ENCODE peak calls at places on chromosomes 13 and 19, in seven cellular contexts. One of them, this sample, is unnamed.
A peak's percentile ranks its signal among the peaks of the same experiment; 100 is the strongest.

GRCh38 chr19:10525636-10526035 is 8.4 kb upstream of the S1PR5 start:
- DNase-seq in Panc1: no peak
- DNase-seq in GM23338: no peak
- DNase-seq in GM12878: no peak
- DNase-seq in upper lobe of left lung: no peak
- DNase-seq in stomach: no peak
- DNase-seq in suprapubic skin: no peak
- DNase-seq in this sample: no peak

GRCh38 chr13:71606818-71607217 is 260.2 kb downstream of the DACH1 start:
- DNase-seq in Panc1: no peak
- DNase-seq in GM23338: no peak
- DNase-seq in GM12878: no peak
- DNase-seq in upper lobe of left lung: no peak
- DNase-seq in stomach: no peak
- DNase-seq in suprapubic skin: no peak
- DNase-seq in this sample: no peak

GRCh38 chr19:41895745-41896580 is 13.0 kb downstream of the ARHGEF1 start:
- DNase-seq in Panc1: no peak
- DNase-seq in GM23338: peak; percentile 64
- DNase-seq in GM12878: no peak
- DNase-seq in upper lobe of left lung: no peak
- DNase-seq in stomach: no peak
- DNase-seq in suprapubic skin: no peak
- DNase-seq in this sample: no peak

GRCh38 chr13:49995535-49996165 is 1.2 kb upstream of the TRIM13 start:
- DNase-seq in Panc1: no peak
- DNase-seq in GM23338: peak; percentile 49
- DNase-seq in GM12878: peak; percentile 43
- DNase-seq in upper lobe of left lung: peak; percentile 45
- DNase-seq in stomach: no peak
- DNase-seq in suprapubic skin: no peak
- DNase-seq in this sample: no peak

GRCh38 chr19:34733266-34733825 is 697 bp upstream of the ZNF181 start:
- DNase-seq in Panc1: no peak
- DNase-seq in GM23338: peak; percentile 75
- DNase-seq in GM12878: no peak
- DNase-seq in upper lobe of left lung: no peak
- DNase-seq in stomach: no peak
- DNase-seq in suprapubic skin: peak; percentile 82
- DNase-seq in this sample: no peak

GRCh38 chr13:31476266-31476665 is 263.1 kb upstream of the RXFP2 start:
- DNase-seq in Panc1: no peak
- DNase-seq in GM23338: peak; percentile 13
- DNase-seq in GM12878: no peak
- DNase-seq in upper lobe of left lung: no peak
- DNase-seq in stomach: no peak
- DNase-seq in suprapubic skin: no peak
- DNase-seq in this sample: no peak

GRCh38 chr13:110245421-110245899 is 61.5 kb downstream of the COL4A1 start:
- DNase-seq in Panc1: no peak
- DNase-seq in GM23338: no peak
- DNase-seq in GM12878: no peak
- DNase-seq in upper lobe of left lung: no peak
- DNase-seq in stomach: no peak
- DNase-seq in suprapubic skin: no peak
- DNase-seq in this sample: no peak

GRCh38 chr19:35107541-35107939 is 8.1 kb upstream of the FXYD3 start:
- DNase-seq in Panc1: no peak
- DNase-seq in GM23338: no peak
- DNase-seq in GM12878: no peak
- DNase-seq in upper lobe of left lung: peak; percentile 59
- DNase-seq in stomach: peak; percentile 72
- DNase-seq in suprapubic skin: no peak
- DNase-seq in this sample: no peak

GRCh38 chr19:38580080-38580479 is 37.7 kb downstream of the MAP4K1 start:
- DNase-seq in Panc1: no peak
- DNase-seq in GM23338: no peak
- DNase-seq in GM12878: no peak
- DNase-seq in upper lobe of left lung: no peak
- DNase-seq in stomach: no peak
- DNase-seq in suprapubic skin: no peak
- DNase-seq in this sample: no peak

GRCh38 chr13:41017153-41017552 is 2.0 kb downstream of the ELF1 start:
- DNase-seq in Panc1: no peak
- DNase-seq in GM23338: no peak
- DNase-seq in GM12878: no peak
- DNase-seq in upper lobe of left lung: peak; percentile 79
- DNase-seq in stomach: peak; percentile 41
- DNase-seq in suprapubic skin: no peak
- DNase-seq in this sample: no peak

GRCh38 chr19:55481148-55482127 is 3.5 kb upstream of the NAT14 start:
- DNase-seq in Panc1: no peak
- DNase-seq in GM23338: no peak
- DNase-seq in GM12878: no peak
- DNase-seq in upper lobe of left lung: no peak
- DNase-seq in stomach: no peak
- DNase-seq in suprapubic skin: no peak
- DNase-seq in this sample: no peak

GRCh38 chr13:60412909-60413616 is 16.0 kb downstream of the TDRD3 start:
- DNase-seq in Panc1: no peak
- DNase-seq in GM23338: no peak
- DNase-seq in GM12878: no peak
- DNase-seq in upper lobe of left lung: no peak
- DNase-seq in stomach: no peak
- DNase-seq in suprapubic skin: no peak
- DNase-seq in this sample: no peak

GRCh38 chr19:30719189-30719990 is 347.2 kb downstream of the ZNF536 start:
- DNase-seq in Panc1: no peak
- DNase-seq in GM23338: peak; percentile 68
- DNase-seq in GM12878: no peak
- DNase-seq in upper lobe of left lung: peak; percentile 34
- DNase-seq in stomach: peak; percentile 62
- DNase-seq in suprapubic skin: no peak
- DNase-seq in this sample: no peak

GRCh38 chr13:101049166-101049850 is 367.0 kb downstream of the NALCN start:
- DNase-seq in Panc1: no peak
- DNase-seq in GM23338: no peak
- DNase-seq in GM12878: no peak
- DNase-seq in upper lobe of left lung: no peak
- DNase-seq in stomach: no peak
- DNase-seq in suprapubic skin: no peak
- DNase-seq in this sample: no peak

GRCh38 chr13:44618326-44618725 is 42.2 kb upstream of the TSC22D1 start:
- DNase-seq in Panc1: no peak
- DNase-seq in GM23338: no peak
- DNase-seq in GM12878: no peak
- DNase-seq in upper lobe of left lung: no peak
- DNase-seq in stomach: no peak
- DNase-seq in suprapubic skin: no peak
- DNase-seq in this sample: no peak

GRCh38 chr19:50925734-50926133 is 14.5 kb upstream of the KLK4 start:
- DNase-seq in Panc1: no peak
- DNase-seq in GM23338: no peak
- DNase-seq in GM12878: no peak
- DNase-seq in upper lobe of left lung: no peak
- DNase-seq in stomach: no peak
- DNase-seq in suprapubic skin: no peak
- DNase-seq in this sample: no peak

GRCh38 chr19:5808120-5808816 is 3.4 kb downstream of the NRTN start:
- DNase-seq in Panc1: no peak
- DNase-seq in GM23338: no peak
- DNase-seq in GM12878: no peak
- DNase-seq in upper lobe of left lung: no peak
- DNase-seq in stomach: no peak
- DNase-seq in suprapubic skin: no peak
- DNase-seq in this sample: no peak

GRCh38 chr19:55546822-55547614 is 1.7 kb upstream of the SBK3 start:
- DNase-seq in Panc1: peak; percentile 53
- DNase-seq in GM23338: peak; percentile 46
- DNase-seq in GM12878: no peak
- DNase-seq in upper lobe of left lung: peak; percentile 70
- DNase-seq in stomach: peak; percentile 81
- DNase-seq in suprapubic skin: peak; percentile 82
- DNase-seq in this sample: no peak

GRCh38 chr13:73777134-73777533 is 357.1 kb downstream of the KLF12 start:
- DNase-seq in Panc1: no peak
- DNase-seq in GM23338: no peak
- DNase-seq in GM12878: no peak
- DNase-seq in upper lobe of left lung: no peak
- DNase-seq in stomach: no peak
- DNase-seq in suprapubic skin: no peak
- DNase-seq in this sample: no peak

GRCh38 chr13:43307921-43308433 is 284.6 kb downstream of the DNAJC15 start:
- DNase-seq in Panc1: no peak
- DNase-seq in GM23338: no peak
- DNase-seq in GM12878: peak; percentile 68
- DNase-seq in upper lobe of left lung: peak; percentile 67
- DNase-seq in stomach: peak; percentile 80
- DNase-seq in suprapubic skin: peak; percentile 87
- DNase-seq in this sample: no peak

GRCh38 chr19:6711605-6712004 is 8.8 kb downstream of the C3 start:
- DNase-seq in Panc1: no peak
- DNase-seq in GM23338: no peak
- DNase-seq in GM12878: no peak
- DNase-seq in upper lobe of left lung: no peak
- DNase-seq in stomach: no peak
- DNase-seq in suprapubic skin: no peak
- DNase-seq in this sample: no peak

GRCh38 chr13:44819245-44819644 is 170.0 kb downstream of the NUFIP1 start:
- DNase-seq in Panc1: peak; percentile 22
- DNase-seq in GM23338: no peak
- DNase-seq in GM12878: no peak
- DNase-seq in upper lobe of left lung: no peak
- DNase-seq in stomach: no peak
- DNase-seq in suprapubic skin: no peak
- DNase-seq in this sample: no peak

GRCh38 chr19:38073806-38074685 is 150.0 kb downstream of the DPF1 start:
- DNase-seq in Panc1: no peak
- DNase-seq in GM23338: peak; percentile 81
- DNase-seq in GM12878: no peak
- DNase-seq in upper lobe of left lung: no peak
- DNase-seq in stomach: no peak
- DNase-seq in suprapubic skin: no peak
- DNase-seq in this sample: no peak

GRCh38 chr19:39224910-39225309 is 19.9 kb downstream of the IFNL3 start:
- DNase-seq in Panc1: no peak
- DNase-seq in GM23338: peak; percentile 65
- DNase-seq in GM12878: no peak
- DNase-seq in upper lobe of left lung: no peak
- DNase-seq in stomach: no peak
- DNase-seq in suprapubic skin: no peak
- DNase-seq in this sample: no peak

GRCh38 chr13:47256618-47257017 is 359.8 kb upstream of the HTR2A start:
- DNase-seq in Panc1: no peak
- DNase-seq in GM23338: no peak
- DNase-seq in GM12878: no peak
- DNase-seq in upper lobe of left lung: no peak
- DNase-seq in stomach: no peak
- DNase-seq in suprapubic skin: no peak
- DNase-seq in this sample: no peak

GRCh38 chr13:81171065-81171647 is 830.2 kb upstream of the SPRY2 start:
- DNase-seq in Panc1: peak; percentile 5
- DNase-seq in GM23338: peak; percentile 48
- DNase-seq in GM12878: no peak
- DNase-seq in upper lobe of left lung: no peak
- DNase-seq in stomach: no peak
- DNase-seq in suprapubic skin: no peak
- DNase-seq in this sample: no peak

GRCh38 chr19:48648134-48648533 is 2.1 kb upstream of the CA11 start:
- DNase-seq in Panc1: no peak
- DNase-seq in GM23338: no peak
- DNase-seq in GM12878: no peak
- DNase-seq in upper lobe of left lung: no peak
- DNase-seq in stomach: no peak
- DNase-seq in suprapubic skin: no peak
- DNase-seq in this sample: no peak

GRCh38 chr13:51523082-51523518 is 61.2 kb upstream of the WDFY2 start:
- DNase-seq in Panc1: no peak
- DNase-seq in GM23338: no peak
- DNase-seq in GM12878: no peak
- DNase-seq in upper lobe of left lung: peak; percentile 51
- DNase-seq in stomach: no peak
- DNase-seq in suprapubic skin: no peak
- DNase-seq in this sample: no peak

DNA sequence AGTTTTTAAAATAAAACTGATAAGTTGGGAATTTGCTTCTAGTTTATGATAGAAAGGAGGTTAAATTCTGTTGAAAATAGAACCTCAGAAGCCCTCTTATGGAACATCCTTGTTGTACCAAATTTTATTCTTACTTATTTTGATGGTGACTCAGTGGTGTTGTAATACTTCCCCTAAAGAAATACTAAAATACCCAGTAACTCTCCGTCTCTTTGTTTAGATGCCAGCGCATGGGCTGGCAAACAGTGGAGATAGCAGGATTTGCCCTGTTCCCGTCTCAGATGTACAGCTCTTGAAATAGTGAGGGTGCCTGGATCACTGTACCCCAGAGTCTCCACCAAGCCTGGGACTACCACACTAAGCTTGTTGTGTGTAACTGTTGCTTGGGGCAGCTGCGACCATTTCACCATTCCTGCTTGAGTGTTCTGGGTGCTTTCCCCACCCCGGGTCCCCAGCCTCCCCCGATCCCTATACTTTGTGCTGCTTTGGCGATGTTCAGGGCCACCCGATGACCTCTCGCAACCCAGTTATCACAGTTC is 67.0 kb upstream of the TEX29 start:
- DNase-seq in Panc1: no peak
- DNase-seq in GM23338: no peak
- DNase-seq in GM12878: no peak
- DNase-seq in upper lobe of left lung: no peak
- DNase-seq in stomach: no peak
- DNase-seq in suprapubic skin: no peak
- DNase-seq in this sample: no peak
- H3K36me3 ChIP-seq in Panc1: no peaks in the 10 kb centered on the region
- H3K36me3 ChIP-seq in GM23338: no peaks in the 10 kb centered on the region
- H3K36me3 ChIP-seq in GM12878: peaks cover 47% of the 10 kb centered on the region
- H3K36me3 ChIP-seq in upper lobe of left lung: peaks cover 22% of the 10 kb centered on the region
- H3K36me3 ChIP-seq in stomach: peaks cover 58% of the 10 kb centered on the region
- H3K36me3 ChIP-seq in suprapubic skin: peaks cover 61% of the 10 kb centered on the region
- H3K36me3 ChIP-seq in this sample: peaks cover 10% of the 10 kb centered on the region

GRCh38 chr19:518292-519231 is 11.3 kb downstream of the TPGS1 start:
- DNase-seq in Panc1: no peak
- DNase-seq in GM23338: peak; percentile 87
- DNase-seq in GM12878: no peak
- DNase-seq in upper lobe of left lung: no peak
- DNase-seq in stomach: no peak
- DNase-seq in suprapubic skin: no peak
- DNase-seq in this sample: peak; percentile 78
- H3K4me3 ChIP-seq in Panc1: no peak overlapping the region
- H3K4me3 ChIP-seq in GM23338: peak overlapping the region; percentile 40
- H3K4me3 ChIP-seq in GM12878: no peak overlapping the region
- H3K4me3 ChIP-seq in upper lobe of left lung: no peak overlapping the region
- H3K4me3 ChIP-seq in stomach: no peak overlapping the region
- H3K4me3 ChIP-seq in suprapubic skin: no peak overlapping the region
- H3K4me3 ChIP-seq in this sample: no peak overlapping the region

GRCh38 chr13:28631792-28632191 is 27.1 kb upstream of the POMP start:
- DNase-seq in Panc1: no peak
- DNase-seq in GM23338: no peak
- DNase-seq in GM12878: no peak
- DNase-seq in upper lobe of left lung: no peak
- DNase-seq in stomach: no peak
- DNase-seq in suprapubic skin: no peak
- DNase-seq in this sample: no peak
- TF ChIP-seq POLR2AphosphoS5 in Panc1: no peak
- TF ChIP-seq POLR2AphosphoS5 in GM23338: no peak
- TF ChIP-seq POLR2AphosphoS5 in GM12878: no peak
- TF ChIP-seq POLR2AphosphoS5 in upper lobe of left lung: no peak
- TF ChIP-seq POLR2AphosphoS5 in stomach: no peak
- TF ChIP-seq POLR2AphosphoS5 in suprapubic skin: no peak
- TF ChIP-seq POLR2AphosphoS5 in this sample: no peak

GRCh38 chr19:52273301-52273700 is 3.9 kb downstream of the ZNF766 start:
- DNase-seq in Panc1: no peak
- DNase-seq in GM23338: no peak
- DNase-seq in GM12878: no peak
- DNase-seq in upper lobe of left lung: no peak
- DNase-seq in stomach: no peak
- DNase-seq in suprapubic skin: no peak
- DNase-seq in this sample: no peak
- H3K36me3 ChIP-seq in Panc1: peaks cover 4% of the 10 kb centered on the region
- H3K36me3 ChIP-seq in GM23338: peaks cover 5% of the 10 kb centered on the region
- H3K36me3 ChIP-seq in GM12878: peaks cover 3% of the 10 kb centered on the region
- H3K36me3 ChIP-seq in upper lobe of left lung: peaks cover 4% of the 10 kb centered on the region
- H3K36me3 ChIP-seq in stomach: peaks cover 18% of the 10 kb centered on the region
- H3K36me3 ChIP-seq in suprapubic skin: peaks cover 27% of the 10 kb centered on the region
- H3K36me3 ChIP-seq in this sample: peaks cover 65% of the 10 kb centered on the region

This sample was measured in SK-N-MC.